ENCODE peak calls at places on chromosomes 6 and 20, in ten cellular contexts. One of them, this sample, is unnamed.

GRCh38 chr6:64680446-64680845 is 1026.6 kb downstream of the EYS start:
- DNase-seq in neuronal stem cell: no peak
- DNase-seq in left ventricle myocardium inferior: no peak
- DNase-seq in pancreas: no peak
- DNase-seq in right atrium auricular region: no peak
- DNase-seq in adrenal gland: no peak
- DNase-seq in upper lobe of right lung: no peak
- DNase-seq in tibial nerve: no peak
- DNase-seq in hepatocyte: peak; percentile 6
- DNase-seq in CD4-positive, alpha-beta memory T cell: no peak
- DNase-seq in this sample: no peak

GRCh38 chr6:33704215-33704817 is 7.2 kb downstream of the UQCC2 start:
- DNase-seq in left ventricle myocardium inferior: no peak
- DNase-seq in upper lobe of right lung: peak; percentile 63
- DNase-seq in tibial nerve: no peak
- DNase-seq in CD4-positive, alpha-beta memory T cell: no peak
- DNase-seq in right atrium auricular region: no peak
- DNase-seq in hepatocyte: no peak
- DNase-seq in neuronal stem cell: no peak
- DNase-seq in adrenal gland: no peak
- DNase-seq in pancreas: no peak
- DNase-seq in this sample: no peak

GRCh38 chr20:4136078-4136966 is 121.0 kb upstream of the RNF24 start:
- DNase-seq in neuronal stem cell: no peak
- DNase-seq in CD4-positive, alpha-beta memory T cell: no peak
- DNase-seq in right atrium auricular region: no peak
- DNase-seq in upper lobe of right lung: no peak
- DNase-seq in adrenal gland: no peak
- DNase-seq in tibial nerve: no peak
- DNase-seq in left ventricle myocardium inferior: no peak
- DNase-seq in pancreas: no peak
- DNase-seq in hepatocyte: no peak
- DNase-seq in this sample: peak; percentile 63

GRCh38 chr6:34799547-34799946 is 7.7 kb downstream of the BLTP3A start:
- DNase-seq in CD4-positive, alpha-beta memory T cell: no peak
- DNase-seq in right atrium auricular region: no peak
- DNase-seq in neuronal stem cell: no peak
- DNase-seq in pancreas: no peak
- DNase-seq in hepatocyte: no peak
- DNase-seq in tibial nerve: no peak
- DNase-seq in upper lobe of right lung: no peak
- DNase-seq in adrenal gland: no peak
- DNase-seq in left ventricle myocardium inferior: no peak
- DNase-seq in this sample: no peak

GRCh38 chr6:140729521-140729920 is 1355.1 kb upstream of the CITED2 start:
- DNase-seq in adrenal gland: no peak
- DNase-seq in upper lobe of right lung: no peak
- DNase-seq in tibial nerve: no peak
- DNase-seq in pancreas: no peak
- DNase-seq in CD4-positive, alpha-beta memory T cell: no peak
- DNase-seq in right atrium auricular region: no peak
- DNase-seq in left ventricle myocardium inferior: no peak
- DNase-seq in hepatocyte: no peak
- DNase-seq in neuronal stem cell: no peak
- DNase-seq in this sample: no peak

GRCh38 chr6:11181478-11182136 is 50.9 kb downstream of the NEDD9 start:
- DNase-seq in upper lobe of right lung: no peak
- DNase-seq in adrenal gland: no peak
- DNase-seq in CD4-positive, alpha-beta memory T cell: no peak
- DNase-seq in tibial nerve: no peak
- DNase-seq in left ventricle myocardium inferior: no peak
- DNase-seq in hepatocyte: no peak
- DNase-seq in pancreas: no peak
- DNase-seq in neuronal stem cell: no peak
- DNase-seq in right atrium auricular region: no peak
- DNase-seq in this sample: no peak

GRCh38 chr6:139485742-139486475 is 111.5 kb upstream of the CITED2 start:
- DNase-seq in adrenal gland: peak; percentile 75
- DNase-seq in left ventricle myocardium inferior: no peak
- DNase-seq in tibial nerve: no peak
- DNase-seq in CD4-positive, alpha-beta memory T cell: no peak
- DNase-seq in neuronal stem cell: no peak
- DNase-seq in hepatocyte: no peak
- DNase-seq in pancreas: no peak
- DNase-seq in right atrium auricular region: no peak
- DNase-seq in upper lobe of right lung: no peak
- DNase-seq in this sample: no peak

GRCh38 chr6:56638760-56639159 is 3.9 kb downstream of the DST start:
- DNase-seq in pancreas: no peak
- DNase-seq in right atrium auricular region: no peak
- DNase-seq in neuronal stem cell: no peak
- DNase-seq in tibial nerve: no peak
- DNase-seq in CD4-positive, alpha-beta memory T cell: no peak
- DNase-seq in upper lobe of right lung: no peak
- DNase-seq in left ventricle myocardium inferior: no peak
- DNase-seq in hepatocyte: no peak
- DNase-seq in adrenal gland: no peak
- DNase-seq in this sample: no peak

GRCh38 chr6:40444307-40444706 is 142.9 kb downstream of the LRFN2 start:
- DNase-seq in upper lobe of right lung: no peak
- DNase-seq in hepatocyte: no peak
- DNase-seq in right atrium auricular region: no peak
- DNase-seq in tibial nerve: no peak
- DNase-seq in neuronal stem cell: no peak
- DNase-seq in pancreas: no peak
- DNase-seq in left ventricle myocardium inferior: no peak
- DNase-seq in CD4-positive, alpha-beta memory T cell: no peak
- DNase-seq in adrenal gland: no peak
- DNase-seq in this sample: no peak

GRCh38 chr6:18042536-18043145 is 55.2 kb upstream of the KIF13A start:
- DNase-seq in adrenal gland: no peak
- DNase-seq in upper lobe of right lung: no peak
- DNase-seq in neuronal stem cell: no peak
- DNase-seq in left ventricle myocardium inferior: no peak
- DNase-seq in CD4-positive, alpha-beta memory T cell: no peak
- DNase-seq in pancreas: peak; percentile 24
- DNase-seq in hepatocyte: no peak
- DNase-seq in tibial nerve: no peak
- DNase-seq in right atrium auricular region: no peak
- DNase-seq in this sample: no peak

GRCh38 chr6:17580518-17581048 is 19.5 kb upstream of the FAM8A1 start:
- DNase-seq in right atrium auricular region: no peak
- DNase-seq in neuronal stem cell: no peak
- DNase-seq in CD4-positive, alpha-beta memory T cell: no peak
- DNase-seq in left ventricle myocardium inferior: peak; percentile 44
- DNase-seq in upper lobe of right lung: peak; percentile 78
- DNase-seq in tibial nerve: no peak
- DNase-seq in hepatocyte: no peak
- DNase-seq in adrenal gland: peak; percentile 45
- DNase-seq in pancreas: peak; percentile 74
- DNase-seq in this sample: no peak

GRCh38 chr20:53141651-53142050 is 169.5 kb downstream of the TSHZ2 start:
- DNase-seq in upper lobe of right lung: no peak
- DNase-seq in hepatocyte: no peak
- DNase-seq in right atrium auricular region: no peak
- DNase-seq in adrenal gland: peak; percentile 31
- DNase-seq in pancreas: no peak
- DNase-seq in tibial nerve: no peak
- DNase-seq in neuronal stem cell: no peak
- DNase-seq in left ventricle myocardium inferior: peak; percentile 14
- DNase-seq in CD4-positive, alpha-beta memory T cell: no peak
- DNase-seq in this sample: no peak

GRCh38 chr6:10518461-10519216 is 2.5 kb upstream of the GCNT2 start:
- DNase-seq in left ventricle myocardium inferior: no peak
- DNase-seq in pancreas: no peak
- DNase-seq in adrenal gland: no peak
- DNase-seq in hepatocyte: peak; percentile 45
- DNase-seq in tibial nerve: no peak
- DNase-seq in CD4-positive, alpha-beta memory T cell: no peak
- DNase-seq in upper lobe of right lung: no peak
- DNase-seq in right atrium auricular region: no peak
- DNase-seq in neuronal stem cell: no peak
- DNase-seq in this sample: no peak

GRCh38 chr6:88730602-88731001 is 232.8 kb downstream of the RNGTT start:
- DNase-seq in hepatocyte: no peak
- DNase-seq in pancreas: no peak
- DNase-seq in CD4-positive, alpha-beta memory T cell: no peak
- DNase-seq in upper lobe of right lung: no peak
- DNase-seq in left ventricle myocardium inferior: no peak
- DNase-seq in neuronal stem cell: no peak
- DNase-seq in tibial nerve: no peak
- DNase-seq in right atrium auricular region: no peak
- DNase-seq in adrenal gland: no peak
- DNase-seq in this sample: no peak

GRCh38 chr6:31579546-31580445 is 2.4 kb downstream of the LTB start:
- DNase-seq in neuronal stem cell: no peak
- DNase-seq in left ventricle myocardium inferior: no peak
- DNase-seq in right atrium auricular region: no peak
- DNase-seq in tibial nerve: no peak
- DNase-seq in hepatocyte: no peak
- DNase-seq in adrenal gland: no peak
- DNase-seq in CD4-positive, alpha-beta memory T cell: no peak
- DNase-seq in pancreas: no peak
- DNase-seq in upper lobe of right lung: no peak
- DNase-seq in this sample: no peak
- H3K4me3 ChIP-seq in neuronal stem cell: no peak overlapping the region
- H3K4me3 ChIP-seq in left ventricle myocardium inferior: no peak overlapping the region
- H3K4me3 ChIP-seq in right atrium auricular region: no peak overlapping the region
- H3K4me3 ChIP-seq in tibial nerve: no peak overlapping the region
- H3K4me3 ChIP-seq in hepatocyte: no peak overlapping the region
- H3K4me3 ChIP-seq in adrenal gland: no peak overlapping the region
- H3K4me3 ChIP-seq in CD4-positive, alpha-beta memory T cell: peak overlapping the region; percentile 89
- H3K4me3 ChIP-seq in pancreas: peak overlapping the region; percentile 72
- H3K4me3 ChIP-seq in upper lobe of right lung: peak overlapping the region; percentile 73
- H3K4me3 ChIP-seq in this sample: no peak overlapping the region

GRCh38 chr6:142881771-142882170 is 63.2 kb downstream of the HIVEP2 start:
- DNase-seq in neuronal stem cell: no peak
- DNase-seq in hepatocyte: peak; percentile 43
- DNase-seq in tibial nerve: no peak
- DNase-seq in upper lobe of right lung: no peak
- DNase-seq in adrenal gland: no peak
- DNase-seq in right atrium auricular region: no peak
- DNase-seq in CD4-positive, alpha-beta memory T cell: no peak
- DNase-seq in pancreas: no peak
- DNase-seq in left ventricle myocardium inferior: no peak
- DNase-seq in this sample: no peak

GRCh38 chr6:142883011-142883410 is 62.0 kb downstream of the HIVEP2 start:
- DNase-seq in right atrium auricular region: no peak
- DNase-seq in CD4-positive, alpha-beta memory T cell: no peak
- DNase-seq in hepatocyte: no peak
- DNase-seq in left ventricle myocardium inferior: no peak
- DNase-seq in neuronal stem cell: no peak
- DNase-seq in upper lobe of right lung: no peak
- DNase-seq in pancreas: no peak
- DNase-seq in adrenal gland: no peak
- DNase-seq in tibial nerve: no peak
- DNase-seq in this sample: no peak

GRCh38 chr6:142879527-142879926 is 65.4 kb downstream of the HIVEP2 start:
- DNase-seq in tibial nerve: no peak
- DNase-seq in adrenal gland: no peak
- DNase-seq in neuronal stem cell: no peak
- DNase-seq in CD4-positive, alpha-beta memory T cell: no peak
- DNase-seq in pancreas: no peak
- DNase-seq in right atrium auricular region: no peak
- DNase-seq in left ventricle myocardium inferior: no peak
- DNase-seq in hepatocyte: no peak
- DNase-seq in upper lobe of right lung: no peak
- DNase-seq in this sample: no peak

GRCh38 chr6:142879076-142879475 is 65.9 kb downstream of the HIVEP2 start:
- DNase-seq in CD4-positive, alpha-beta memory T cell: no peak
- DNase-seq in left ventricle myocardium inferior: no peak
- DNase-seq in adrenal gland: no peak
- DNase-seq in right atrium auricular region: no peak
- DNase-seq in hepatocyte: no peak
- DNase-seq in neuronal stem cell: no peak
- DNase-seq in upper lobe of right lung: no peak
- DNase-seq in pancreas: no peak
- DNase-seq in tibial nerve: no peak
- DNase-seq in this sample: no peak

DNA sequence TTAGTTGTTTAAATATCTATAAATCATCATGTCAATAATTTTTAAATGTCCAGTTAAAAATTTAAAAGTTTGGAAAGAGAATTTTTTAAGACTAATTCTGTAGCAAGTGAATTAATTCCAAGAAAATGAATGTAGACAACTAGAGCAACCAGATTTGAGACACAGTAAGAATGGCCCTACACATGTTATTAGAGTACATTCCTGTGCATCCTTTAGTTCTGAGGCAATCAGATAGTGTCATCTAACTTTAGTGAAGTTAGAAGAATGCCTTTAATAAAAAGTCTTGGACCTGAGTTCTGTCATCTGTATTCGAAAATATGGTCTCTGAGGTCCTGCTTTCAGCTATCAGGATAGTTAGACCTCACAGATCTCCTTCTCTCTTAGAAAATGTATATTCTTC is 63.7 kb downstream of the HIVEP2 start:
- DNase-seq in neuronal stem cell: no peak
- DNase-seq in right atrium auricular region: no peak
- DNase-seq in adrenal gland: no peak
- DNase-seq in upper lobe of right lung: no peak
- DNase-seq in pancreas: no peak
- DNase-seq in CD4-positive, alpha-beta memory T cell: no peak
- DNase-seq in hepatocyte: no peak
- DNase-seq in tibial nerve: no peak
- DNase-seq in left ventricle myocardium inferior: no peak
- DNase-seq in this sample: no peak
- H3K27ac ChIP-seq in neuronal stem cell: no peak overlapping the region
- H3K27ac ChIP-seq in right atrium auricular region: peak overlapping the region; percentile 31
- H3K27ac ChIP-seq in adrenal gland: no peak overlapping the region
- H3K27ac ChIP-seq in upper lobe of right lung: no peak overlapping the region
- H3K27ac ChIP-seq in pancreas: no peak overlapping the region
- H3K27ac ChIP-seq in CD4-positive, alpha-beta memory T cell: no peak overlapping the region
- H3K27ac ChIP-seq in hepatocyte: peak overlapping the region; percentile 62
- H3K27ac ChIP-seq in tibial nerve: no peak overlapping the region
- H3K27ac ChIP-seq in left ventricle myocardium inferior: no peak overlapping the region
- H3K27ac ChIP-seq in this sample: no peak overlapping the region

DNA sequence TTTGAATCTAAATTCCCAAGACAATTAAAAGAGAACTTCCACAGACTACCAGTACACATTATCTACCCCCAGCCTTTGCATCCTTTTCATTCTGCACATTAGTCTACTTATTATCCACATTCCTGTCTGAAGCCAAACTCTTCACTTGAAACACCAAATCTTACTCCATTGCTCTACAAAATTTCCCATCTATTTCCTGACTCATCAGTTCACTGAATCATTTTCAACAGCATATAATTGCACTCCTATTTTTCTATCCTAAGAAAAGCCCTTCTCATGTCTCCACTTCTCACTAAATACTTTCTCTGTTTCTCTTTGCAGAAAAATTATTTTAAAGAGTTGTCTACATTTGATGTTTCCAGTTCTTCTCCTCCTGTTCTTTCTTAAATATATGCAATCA is 239.4 kb upstream of the FERMT1 start:
- DNase-seq in upper lobe of right lung: no peak
- DNase-seq in neuronal stem cell: no peak
- DNase-seq in CD4-positive, alpha-beta memory T cell: no peak
- DNase-seq in hepatocyte: no peak
- DNase-seq in right atrium auricular region: no peak
- DNase-seq in left ventricle myocardium inferior: no peak
- DNase-seq in tibial nerve: no peak
- DNase-seq in adrenal gland: no peak
- DNase-seq in pancreas: no peak
- DNase-seq in this sample: no peak
- H3K4me3 ChIP-seq in upper lobe of right lung: no peak overlapping the region
- H3K4me3 ChIP-seq in neuronal stem cell: no peak overlapping the region
- H3K4me3 ChIP-seq in CD4-positive, alpha-beta memory T cell: no peak overlapping the region
- H3K4me3 ChIP-seq in hepatocyte: no peak overlapping the region
- H3K4me3 ChIP-seq in right atrium auricular region: no peak overlapping the region
- H3K4me3 ChIP-seq in left ventricle myocardium inferior: no peak overlapping the region
- H3K4me3 ChIP-seq in tibial nerve: no peak overlapping the region
- H3K4me3 ChIP-seq in adrenal gland: no peak overlapping the region
- H3K4me3 ChIP-seq in pancreas: no peak overlapping the region
- H3K4me3 ChIP-seq in this sample: no peak overlapping the region

GRCh38 chr6:30500421-30501069 is 11.2 kb downstream of the HLA-E start:
- DNase-seq in pancreas: no peak
- DNase-seq in adrenal gland: no peak
- DNase-seq in right atrium auricular region: no peak
- DNase-seq in neuronal stem cell: no peak
- DNase-seq in left ventricle myocardium inferior: no peak
- DNase-seq in upper lobe of right lung: no peak
- DNase-seq in tibial nerve: no peak
- DNase-seq in hepatocyte: no peak
- DNase-seq in CD4-positive, alpha-beta memory T cell: no peak
- DNase-seq in this sample: no peak
- H3K27ac ChIP-seq in pancreas: no peak overlapping the region
- H3K27ac ChIP-seq in adrenal gland: no peak overlapping the region
- H3K27ac ChIP-seq in right atrium auricular region: peak overlapping the region; percentile 67
- H3K27ac ChIP-seq in neuronal stem cell: no peak overlapping the region
- H3K27ac ChIP-seq in left ventricle myocardium inferior: peak overlapping the region; percentile 76
- H3K27ac ChIP-seq in upper lobe of right lung: peak overlapping the region; percentile 55
- H3K27ac ChIP-seq in tibial nerve: peak overlapping the region; percentile 59
- H3K27ac ChIP-seq in hepatocyte: no peak overlapping the region
- H3K27ac ChIP-seq in CD4-positive, alpha-beta memory T cell: no peak overlapping the region
- H3K27ac ChIP-seq in this sample: peak overlapping the region; percentile 39